ENCODE peak calls at places on chromosomes 3 and 15, in ten cellular contexts. One of them, this sample, is unnamed.

GRCh38 chr15:49865925-49866757 is 245.3 kb downstream of the DTWD1 start:
- DNase-seq in HEK293T: no peak
- DNase-seq in kidney tubule cell: peak
- DNase-seq in choroid plexus epithelial cell: no peak
- DNase-seq in mucosa of descending colon: no peak
- DNase-seq in activated effector memory CD4-positive, alpha-beta T cell treated with Interleukin-2 at 50 U/mL for 16 hours: no peak
- DNase-seq in stromal cell of bone marrow: no peak
- DNase-seq in DMS153: peak
- DNase-seq in sigmoid colon: no peak
- DNase-seq in posterior vena cava: no peak
- DNase-seq in this sample: no peak

GRCh38 chr3:124619887-124620599 is 110.2 kb upstream of the UMPS start:
- DNase-seq in kidney tubule cell: no peak
- DNase-seq in activated effector memory CD4-positive, alpha-beta T cell treated with Interleukin-2 at 50 U/mL for 16 hours: no peak
- DNase-seq in HEK293T: no peak
- DNase-seq in posterior vena cava: no peak
- DNase-seq in sigmoid colon: no peak
- DNase-seq in mucosa of descending colon: no peak
- DNase-seq in stromal cell of bone marrow: no peak
- DNase-seq in DMS153: no peak
- DNase-seq in choroid plexus epithelial cell: peak
- DNase-seq in this sample: no peak

GRCh38 chr3:143329567-143330164 is 210.1 kb downstream of the CHST2 start:
- DNase-seq in mucosa of descending colon: no peak
- DNase-seq in posterior vena cava: no peak
- DNase-seq in sigmoid colon: no peak
- DNase-seq in kidney tubule cell: peak
- DNase-seq in choroid plexus epithelial cell: peak
- DNase-seq in activated effector memory CD4-positive, alpha-beta T cell treated with Interleukin-2 at 50 U/mL for 16 hours: no peak
- DNase-seq in stromal cell of bone marrow: no peak
- DNase-seq in DMS153: no peak
- DNase-seq in HEK293T: no peak
- DNase-seq in this sample: peak

GRCh38 chr15:74866090-74866489 is 7.1 kb downstream of the SCAMP2 start:
- DNase-seq in mucosa of descending colon: no peak
- DNase-seq in HEK293T: no peak
- DNase-seq in sigmoid colon: no peak
- DNase-seq in kidney tubule cell: peak
- DNase-seq in activated effector memory CD4-positive, alpha-beta T cell treated with Interleukin-2 at 50 U/mL for 16 hours: no peak
- DNase-seq in stromal cell of bone marrow: peak
- DNase-seq in DMS153: no peak
- DNase-seq in choroid plexus epithelial cell: peak
- DNase-seq in posterior vena cava: no peak
- DNase-seq in this sample: no peak

GRCh38 chr3:170429050-170429449 is 10.4 kb downstream of the CLDN11 start:
- DNase-seq in choroid plexus epithelial cell: peak
- DNase-seq in HEK293T: no peak
- DNase-seq in sigmoid colon: no peak
- DNase-seq in activated effector memory CD4-positive, alpha-beta T cell treated with Interleukin-2 at 50 U/mL for 16 hours: no peak
- DNase-seq in posterior vena cava: no peak
- DNase-seq in kidney tubule cell: peak
- DNase-seq in DMS153: no peak
- DNase-seq in mucosa of descending colon: no peak
- DNase-seq in stromal cell of bone marrow: no peak
- DNase-seq in this sample: no peak

GRCh38 chr3:146968204-146968651 is 363.1 kb upstream of the PLSCR5 start:
- DNase-seq in posterior vena cava: no peak
- DNase-seq in DMS153: no peak
- DNase-seq in choroid plexus epithelial cell: peak
- DNase-seq in stromal cell of bone marrow: peak
- DNase-seq in kidney tubule cell: peak
- DNase-seq in activated effector memory CD4-positive, alpha-beta T cell treated with Interleukin-2 at 50 U/mL for 16 hours: no peak
- DNase-seq in mucosa of descending colon: no peak
- DNase-seq in HEK293T: no peak
- DNase-seq in sigmoid colon: no peak
- DNase-seq in this sample: no peak

GRCh38 chr3:23919628-23920027 is 2.7 kb downstream of the RPL15 start:
- DNase-seq in DMS153: no peak
- DNase-seq in HEK293T: no peak
- DNase-seq in sigmoid colon: no peak
- DNase-seq in activated effector memory CD4-positive, alpha-beta T cell treated with Interleukin-2 at 50 U/mL for 16 hours: no peak
- DNase-seq in stromal cell of bone marrow: no peak
- DNase-seq in posterior vena cava: no peak
- DNase-seq in choroid plexus epithelial cell: no peak
- DNase-seq in kidney tubule cell: no peak
- DNase-seq in mucosa of descending colon: no peak
- DNase-seq in this sample: no peak

GRCh38 chr3:48433472-48434118 is 3.7 kb upstream of the PLXNB1 start:
- DNase-seq in kidney tubule cell: peak
- DNase-seq in choroid plexus epithelial cell: peak
- DNase-seq in mucosa of descending colon: peak
- DNase-seq in stromal cell of bone marrow: peak
- DNase-seq in sigmoid colon: peak
- DNase-seq in posterior vena cava: peak
- DNase-seq in HEK293T: no peak
- DNase-seq in activated effector memory CD4-positive, alpha-beta T cell treated with Interleukin-2 at 50 U/mL for 16 hours: no peak
- DNase-seq in DMS153: no peak
- DNase-seq in this sample: no peak

GRCh38 chr15:81118361-81118760 is 15.7 kb upstream of the CFAP161 start:
- DNase-seq in HEK293T: no peak
- DNase-seq in sigmoid colon: no peak
- DNase-seq in activated effector memory CD4-positive, alpha-beta T cell treated with Interleukin-2 at 50 U/mL for 16 hours: no peak
- DNase-seq in kidney tubule cell: no peak
- DNase-seq in mucosa of descending colon: no peak
- DNase-seq in stromal cell of bone marrow: no peak
- DNase-seq in posterior vena cava: no peak
- DNase-seq in choroid plexus epithelial cell: no peak
- DNase-seq in DMS153: no peak
- DNase-seq in this sample: peak

GRCh38 chr3:16388850-16389411 is 123.9 kb downstream of the OXNAD1 start:
- DNase-seq in mucosa of descending colon: no peak
- DNase-seq in kidney tubule cell: no peak
- DNase-seq in posterior vena cava: no peak
- DNase-seq in choroid plexus epithelial cell: peak
- DNase-seq in HEK293T: no peak
- DNase-seq in DMS153: no peak
- DNase-seq in stromal cell of bone marrow: peak
- DNase-seq in activated effector memory CD4-positive, alpha-beta T cell treated with Interleukin-2 at 50 U/mL for 16 hours: no peak
- DNase-seq in sigmoid colon: no peak
- DNase-seq in this sample: no peak

GRCh38 chr3:154783053-154784037 is 296.8 kb upstream of the MME start:
- DNase-seq in kidney tubule cell: no peak
- DNase-seq in mucosa of descending colon: no peak
- DNase-seq in stromal cell of bone marrow: no peak
- DNase-seq in DMS153: no peak
- DNase-seq in sigmoid colon: no peak
- DNase-seq in activated effector memory CD4-positive, alpha-beta T cell treated with Interleukin-2 at 50 U/mL for 16 hours: no peak
- DNase-seq in HEK293T: no peak
- DNase-seq in posterior vena cava: no peak
- DNase-seq in choroid plexus epithelial cell: no peak
- DNase-seq in this sample: no peak

GRCh38 chr3:22117751-22118346 is 366.8 kb upstream of the ZNF385D start:
- DNase-seq in kidney tubule cell: peak
- DNase-seq in posterior vena cava: no peak
- DNase-seq in sigmoid colon: no peak
- DNase-seq in mucosa of descending colon: no peak
- DNase-seq in choroid plexus epithelial cell: peak
- DNase-seq in HEK293T: peak
- DNase-seq in DMS153: no peak
- DNase-seq in stromal cell of bone marrow: peak
- DNase-seq in activated effector memory CD4-positive, alpha-beta T cell treated with Interleukin-2 at 50 U/mL for 16 hours: no peak
- DNase-seq in this sample: peak

GRCh38 chr3:111809196-111809595 is 49.9 kb upstream of the PHLDB2 start:
- DNase-seq in mucosa of descending colon: no peak
- DNase-seq in kidney tubule cell: peak
- DNase-seq in choroid plexus epithelial cell: peak
- DNase-seq in sigmoid colon: no peak
- DNase-seq in HEK293T: no peak
- DNase-seq in DMS153: no peak
- DNase-seq in posterior vena cava: no peak
- DNase-seq in stromal cell of bone marrow: peak
- DNase-seq in activated effector memory CD4-positive, alpha-beta T cell treated with Interleukin-2 at 50 U/mL for 16 hours: no peak
- DNase-seq in this sample: no peak

GRCh38 chr15:69673236-69673881 is 220.7 kb downstream of the RPLP1 start:
- DNase-seq in choroid plexus epithelial cell: no peak
- DNase-seq in mucosa of descending colon: no peak
- DNase-seq in kidney tubule cell: no peak
- DNase-seq in stromal cell of bone marrow: no peak
- DNase-seq in activated effector memory CD4-positive, alpha-beta T cell treated with Interleukin-2 at 50 U/mL for 16 hours: no peak
- DNase-seq in DMS153: no peak
- DNase-seq in posterior vena cava: no peak
- DNase-seq in sigmoid colon: no peak
- DNase-seq in HEK293T: no peak
- DNase-seq in this sample: no peak

GRCh38 chr15:69795601-69796000 is 302.1 kb downstream of the TLE3 start:
- DNase-seq in HEK293T: no peak
- DNase-seq in sigmoid colon: no peak
- DNase-seq in mucosa of descending colon: no peak
- DNase-seq in DMS153: no peak
- DNase-seq in activated effector memory CD4-positive, alpha-beta T cell treated with Interleukin-2 at 50 U/mL for 16 hours: no peak
- DNase-seq in posterior vena cava: no peak
- DNase-seq in stromal cell of bone marrow: no peak
- DNase-seq in choroid plexus epithelial cell: no peak
- DNase-seq in kidney tubule cell: no peak
- DNase-seq in this sample: no peak

GRCh38 chr3:39524107-39524506 is 56.6 kb downstream of the MOBP start:
- DNase-seq in choroid plexus epithelial cell: no peak
- DNase-seq in mucosa of descending colon: no peak
- DNase-seq in posterior vena cava: no peak
- DNase-seq in activated effector memory CD4-positive, alpha-beta T cell treated with Interleukin-2 at 50 U/mL for 16 hours: no peak
- DNase-seq in sigmoid colon: no peak
- DNase-seq in kidney tubule cell: no peak
- DNase-seq in HEK293T: no peak
- DNase-seq in DMS153: no peak
- DNase-seq in stromal cell of bone marrow: no peak
- DNase-seq in this sample: no peak

GRCh38 chr3:43288850-43289249 is 2.5 kb downstream of the SNRK start:
- DNase-seq in posterior vena cava: no peak
- DNase-seq in HEK293T: no peak
- DNase-seq in sigmoid colon: no peak
- DNase-seq in kidney tubule cell: peak
- DNase-seq in mucosa of descending colon: no peak
- DNase-seq in DMS153: no peak
- DNase-seq in activated effector memory CD4-positive, alpha-beta T cell treated with Interleukin-2 at 50 U/mL for 16 hours: no peak
- DNase-seq in choroid plexus epithelial cell: no peak
- DNase-seq in stromal cell of bone marrow: no peak
- DNase-seq in this sample: no peak

GRCh38 chr3:15215996-15216395 is 9.9 kb downstream of the CAPN7 start:
- DNase-seq in HEK293T: no peak
- DNase-seq in choroid plexus epithelial cell: peak
- DNase-seq in mucosa of descending colon: no peak
- DNase-seq in kidney tubule cell: no peak
- DNase-seq in DMS153: no peak
- DNase-seq in activated effector memory CD4-positive, alpha-beta T cell treated with Interleukin-2 at 50 U/mL for 16 hours: no peak
- DNase-seq in stromal cell of bone marrow: peak
- DNase-seq in sigmoid colon: no peak
- DNase-seq in posterior vena cava: no peak
- DNase-seq in this sample: no peak

GRCh38 chr3:14810795-14811661 is 7.7 kb upstream of the FGD5 start:
- DNase-seq in stromal cell of bone marrow: no peak
- DNase-seq in HEK293T: no peak
- DNase-seq in sigmoid colon: no peak
- DNase-seq in activated effector memory CD4-positive, alpha-beta T cell treated with Interleukin-2 at 50 U/mL for 16 hours: no peak
- DNase-seq in DMS153: no peak
- DNase-seq in mucosa of descending colon: no peak
- DNase-seq in kidney tubule cell: no peak
- DNase-seq in posterior vena cava: peak
- DNase-seq in choroid plexus epithelial cell: no peak
- DNase-seq in this sample: no peak

GRCh38 chr3:151085889-151086483 is 522 bp downstream of the MED12L start:
- DNase-seq in sigmoid colon: no peak
- DNase-seq in activated effector memory CD4-positive, alpha-beta T cell treated with Interleukin-2 at 50 U/mL for 16 hours: no peak
- DNase-seq in HEK293T: peak
- DNase-seq in choroid plexus epithelial cell: no peak
- DNase-seq in posterior vena cava: peak
- DNase-seq in DMS153: no peak
- DNase-seq in mucosa of descending colon: peak
- DNase-seq in kidney tubule cell: no peak
- DNase-seq in stromal cell of bone marrow: no peak
- DNase-seq in this sample: peak

GRCh38 chr3:49415931-49416601 is 3.8 kb downstream of the TCTA start:
- DNase-seq in stromal cell of bone marrow: no peak
- DNase-seq in kidney tubule cell: peak
- DNase-seq in DMS153: no peak
- DNase-seq in activated effector memory CD4-positive, alpha-beta T cell treated with Interleukin-2 at 50 U/mL for 16 hours: peak
- DNase-seq in sigmoid colon: no peak
- DNase-seq in HEK293T: no peak
- DNase-seq in choroid plexus epithelial cell: peak
- DNase-seq in mucosa of descending colon: peak
- DNase-seq in posterior vena cava: no peak
- DNase-seq in this sample: no peak

GRCh38 chr3:40737343-40737742 is 212.6 kb downstream of the ZNF621 start:
- DNase-seq in stromal cell of bone marrow: no peak
- DNase-seq in mucosa of descending colon: no peak
- DNase-seq in posterior vena cava: no peak
- DNase-seq in HEK293T: no peak
- DNase-seq in sigmoid colon: no peak
- DNase-seq in choroid plexus epithelial cell: no peak
- DNase-seq in kidney tubule cell: no peak
- DNase-seq in DMS153: no peak
- DNase-seq in activated effector memory CD4-positive, alpha-beta T cell treated with Interleukin-2 at 50 U/mL for 16 hours: no peak
- DNase-seq in this sample: no peak

GRCh38 chr15:57376695-57377477 is 581 bp downstream of the CGNL1 start:
- DNase-seq in mucosa of descending colon: peak
- DNase-seq in activated effector memory CD4-positive, alpha-beta T cell treated with Interleukin-2 at 50 U/mL for 16 hours: no peak
- DNase-seq in choroid plexus epithelial cell: peak
- DNase-seq in DMS153: no peak
- DNase-seq in sigmoid colon: peak
- DNase-seq in posterior vena cava: no peak
- DNase-seq in stromal cell of bone marrow: no peak
- DNase-seq in HEK293T: peak
- DNase-seq in kidney tubule cell: peak
- DNase-seq in this sample: no peak

GRCh38 chr3:194584866-194585265 is 48.4 kb downstream of the TMEM44 start:
- DNase-seq in kidney tubule cell: peak
- DNase-seq in stromal cell of bone marrow: no peak
- DNase-seq in posterior vena cava: no peak
- DNase-seq in choroid plexus epithelial cell: no peak
- DNase-seq in mucosa of descending colon: no peak
- DNase-seq in sigmoid colon: no peak
- DNase-seq in activated effector memory CD4-positive, alpha-beta T cell treated with Interleukin-2 at 50 U/mL for 16 hours: no peak
- DNase-seq in HEK293T: no peak
- DNase-seq in DMS153: no peak
- DNase-seq in this sample: no peak

GRCh38 chr15:101490922-101491738 is 1.6 kb upstream of the PCSK6 start:
- DNase-seq in choroid plexus epithelial cell: no peak
- DNase-seq in posterior vena cava: peak
- DNase-seq in mucosa of descending colon: no peak
- DNase-seq in HEK293T: no peak
- DNase-seq in sigmoid colon: no peak
- DNase-seq in activated effector memory CD4-positive, alpha-beta T cell treated with Interleukin-2 at 50 U/mL for 16 hours: no peak
- DNase-seq in stromal cell of bone marrow: no peak
- DNase-seq in kidney tubule cell: peak
- DNase-seq in DMS153: no peak
- DNase-seq in this sample: no peak

This sample was measured in SK-N-SH.